ENCODE peak calls at places on chromosomes 1 and 21, in six cellular contexts. D, C, B, F, T and S are unnamed samples. For H3K4me1, the result is how much of the 10 kb centered on the place peaks cover.

GRCh38 chr1:212655668-212656440 is 43.8 kb downstream of the BATF3 start:
- DNase-seq in D (no peak), C (no peak), B (no peak), F (peak), T (peak), S (peak)

GRCh38 chr1:2854611-2855010 is 53.1 kb upstream of the TTC34 start:
- DNase-seq in D (peak), C (no peak), B (no peak), F (no peak), T (no peak), S (no peak)

GRCh38 chr1:174376030-174376429 is 71.7 kb upstream of the GPR52 start:
- DNase-seq in D (no peak), C (no peak), B (no peak), F (no peak), T (no peak), S (no peak)

GRCh38 chr1:30313176-30313575 is 410.2 kb downstream of the MATN1 start:
- DNase-seq in D (no peak), C (no peak), B (no peak), F (no peak), T (no peak), S (no peak)

GRCh38 chr1:11951901-11952300 is 17.4 kb downstream of the PLOD1 start:
- DNase-seq in D (no peak), C (no peak), B (no peak), F (no peak), T (no peak), S (no peak)

GRCh38 chr1:84758968-84759491 is 68.8 kb upstream of the SSX2IP start:
- DNase-seq in D (no peak), C (no peak), B (peak), F (no peak), T (no peak), S (peak)

GRCh38 chr1:226671268-226671667 is 67.8 kb downstream of the ITPKB start:
- DNase-seq in D (no peak), C (no peak), B (no peak), F (peak), T (no peak), S (no peak)

GRCh38 chr1:96525657-96526613 is 195.6 kb upstream of the PTBP2 start:
- DNase-seq in D (no peak), C (no peak), B (no peak), F (no peak), T (no peak), S (no peak)

DNA sequence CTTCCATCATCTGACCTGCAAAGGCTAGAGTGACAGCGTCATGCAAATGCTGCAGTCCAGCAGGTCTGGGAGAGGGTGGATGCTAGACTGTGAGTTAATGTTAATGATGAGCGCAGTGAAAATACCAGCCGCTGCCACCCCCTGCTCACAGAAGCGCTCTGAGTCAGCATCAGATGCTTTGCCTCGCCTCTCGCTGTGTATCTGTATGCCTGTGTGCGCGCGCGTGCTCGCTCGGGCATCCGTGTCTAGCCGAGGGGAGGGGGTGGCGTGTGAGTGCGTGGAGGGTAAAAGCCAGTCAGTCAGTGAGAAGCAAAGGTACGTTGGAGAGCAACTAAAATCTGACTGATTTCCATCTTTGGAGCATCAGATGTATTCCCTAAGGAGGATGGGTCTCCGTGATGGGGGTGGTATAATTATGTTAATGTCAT is 858.7 kb downstream of the USP25 start:
- DNase-seq in D (peak), C (peak), B (peak), F (peak), T (no peak), S (no peak)
- H3K4me3 ChIP-seq in D (peak), C (no peak), B (no peak), F (peak), T (no peak), S (no peak)

GRCh38 chr21:44356636-44357035 is 3.2 kb downstream of the TRPM2 start:
- DNase-seq in D (no peak), C (no peak), B (no peak), F (no peak), T (no peak), S (no peak)

GRCh38 chr21:44354001-44354405 is 582 bp downstream of the TRPM2 start:
- DNase-seq in D (no peak), C (no peak), B (peak), F (no peak), T (no peak), S (no peak)

GRCh38 chr21:44354775-44355771 is 1.7 kb downstream of the TRPM2 start:
- DNase-seq in D (no peak), C (no peak), B (no peak), F (no peak), T (no peak), S (no peak)

GRCh38 chr21:44360174-44360573 is 6.8 kb downstream of the TRPM2 start:
- DNase-seq in D (peak), C (no peak), B (no peak), F (no peak), T (no peak), S (no peak)

DNA sequence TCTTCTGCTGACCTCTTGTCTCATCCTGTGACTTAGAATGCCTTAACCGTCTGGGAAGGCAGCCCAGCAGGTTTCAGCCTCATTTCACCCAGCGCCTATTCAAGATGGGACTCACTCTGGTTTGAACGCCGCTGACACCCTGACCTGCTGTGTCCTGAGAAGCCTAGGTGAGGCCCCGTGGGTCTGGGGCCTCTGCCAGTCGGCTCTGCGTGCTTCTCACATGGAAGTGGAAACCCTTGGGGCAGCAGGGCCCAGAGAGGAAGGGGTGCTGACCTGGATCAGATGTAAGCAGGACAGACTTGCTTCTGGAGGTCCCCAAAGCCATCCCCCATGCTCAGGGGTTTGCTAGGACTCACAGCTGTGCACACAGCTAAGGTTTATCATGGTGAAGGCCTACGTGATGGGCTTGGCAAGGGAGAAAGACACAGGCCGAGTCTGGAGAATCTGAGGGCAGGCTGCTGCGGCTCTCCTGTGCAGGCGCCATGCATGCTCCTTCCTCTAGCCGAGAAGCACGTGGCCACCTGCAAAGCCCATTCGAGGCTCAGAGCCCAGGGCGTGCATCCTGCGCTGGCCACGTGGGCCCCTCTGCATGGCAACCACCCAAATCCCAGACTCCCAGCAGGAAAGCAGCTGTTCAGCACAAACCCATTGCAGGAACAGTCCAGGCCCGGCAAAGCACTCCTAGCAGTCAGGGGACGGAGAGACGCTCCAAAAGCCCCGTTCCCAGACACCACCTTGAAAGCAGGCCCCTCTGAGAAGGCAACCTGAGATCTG is 3.8 kb downstream of the TRPM2 start:
- DNase-seq in D (peak), C (no peak), B (no peak), F (no peak), T (no peak), S (no peak)
- H3K4me1 ChIP-seq in D (under half), C (under half), B (under half), F (under half), T (under half), S (under half)

GRCh38 chr1:19315378-19316206 is 3.5 kb downstream of the SLC66A1 start:
- DNase-seq in D (peak), C (no peak), B (peak), F (peak), T (no peak), S (no peak)

GRCh38 chr1:19312782-19313635 is 883 bp downstream of the SLC66A1 start:
- DNase-seq in D (no peak), C (no peak), B (no peak), F (no peak), T (no peak), S (no peak)

GRCh38 chr1:19313961-19314882 is 2.1 kb downstream of the SLC66A1 start:
- DNase-seq in D (no peak), C (no peak), B (no peak), F (no peak), T (no peak), S (no peak)

GRCh38 chr1:19311931-19312781 is at the start of the genes AKR7A2 and SLC66A1:
- DNase-seq in D (peak), C (peak), B (peak), F (peak), T (peak), S (peak)

DNA sequence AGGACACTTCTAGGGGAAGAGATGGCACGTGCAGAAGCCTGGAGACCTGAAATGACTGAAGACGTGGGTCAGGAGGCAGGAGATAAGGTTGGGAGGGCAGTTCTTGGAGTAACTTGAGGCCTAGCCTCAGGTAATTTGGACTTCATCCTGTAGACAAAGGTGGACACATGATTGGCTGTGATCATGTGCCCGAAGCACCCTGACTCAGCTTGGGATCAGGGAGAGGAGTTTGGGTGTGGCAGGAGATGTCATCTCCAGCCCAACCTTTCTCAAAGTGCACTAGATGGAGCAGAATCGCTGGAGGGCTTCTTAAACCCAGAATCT is 1.5 kb downstream of the SLC66A1 start:
- DNase-seq in D (no peak), C (no peak), B (no peak), F (peak), T (no peak), S (no peak)
- H3K4me3 ChIP-seq in D (no peak), C (no peak), B (no peak), F (no peak), T (no peak), S (no peak)

GRCh38 chr21:42666023-42666747 is 12.8 kb downstream of the PDE9A start:
- DNase-seq in D (no peak), C (no peak), B (no peak), F (peak), T (no peak), S (peak)

GRCh38 chr21:42665026-42665425 is 11.6 kb downstream of the PDE9A start:
- DNase-seq in D (no peak), C (no peak), B (no peak), F (peak), T (no peak), S (no peak)

GRCh38 chr21:42664614-42665013 is 11.2 kb downstream of the PDE9A start:
- DNase-seq in D (no peak), C (no peak), B (no peak), F (no peak), T (no peak), S (no peak)

GRCh38 chr21:42666918-42667317 is 13.5 kb downstream of the PDE9A start:
- DNase-seq in D (no peak), C (no peak), B (no peak), F (no peak), T (no peak), S (no peak)

DNA sequence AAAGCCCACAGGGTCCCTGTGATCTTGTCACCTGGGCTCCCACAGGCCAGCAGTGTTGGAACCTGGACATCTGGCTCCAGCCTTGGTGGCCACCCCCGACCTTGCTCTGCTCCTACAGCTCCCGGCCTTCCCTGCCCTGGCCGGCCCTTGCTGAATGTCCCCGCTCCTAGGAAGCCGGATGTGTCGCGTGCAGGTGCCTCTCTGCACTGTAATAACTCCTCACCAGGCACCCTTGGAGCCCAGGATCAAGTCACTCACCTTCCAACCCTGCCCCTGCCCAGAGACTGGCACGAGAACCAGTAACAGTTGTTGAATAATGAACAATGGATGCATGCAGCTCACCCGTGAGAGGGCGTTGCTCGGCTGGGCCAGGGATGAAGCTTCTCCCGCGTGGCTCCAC is 12.1 kb downstream of the PDE9A start:
- DNase-seq in D (no peak), C (no peak), B (no peak), F (no peak), T (no peak), S (no peak)
- H3K4me1 ChIP-seq in D (under half), C (under half), B (under half), F (under half), T (under half), S (under half)

GRCh38 chr1:161037661-161038522 is 872 bp downstream of the TSTD1 start:
- DNase-seq in D (no peak), C (no peak), B (peak), F (no peak), T (no peak), S (no peak)
- H3K4me3 ChIP-seq in D (peak), C (peak), B (peak), F (peak), T (peak), S (no peak)

GRCh38 chr1:89211035-89211634 is 12.4 kb upstream of the GBP4 start:
- DNase-seq in D (no peak), C (no peak), B (no peak), F (no peak), T (no peak), S (no peak)

GRCh38 chr1:89213347-89213746 is 14.6 kb upstream of the GBP4 start:
- DNase-seq in D (no peak), C (no peak), B (no peak), F (no peak), T (no peak), S (no peak)
- H3K4me1 ChIP-seq in D (under half), C (under half), B (under half), F (under half), T (under half), S (under half)

GRCh38 chr1:26922201-26922729 is 722 bp downstream of the NUDC start:
- DNase-seq in D (no peak), C (no peak), B (no peak), F (peak), T (no peak), S (no peak)

GRCh38 chr1:26922901-26923300 is 1.4 kb downstream of the NUDC start:
- DNase-seq in D (no peak), C (no peak), B (peak), F (peak), T (no peak), S (no peak)

GRCh38 chr1:26923711-26924110 is 2.2 kb downstream of the NUDC start:
- DNase-seq in D (no peak), C (no peak), B (no peak), F (peak), T (no peak), S (no peak)

GRCh38 chr1:26921462-26922200 is at the start of gene NUDC:
- DNase-seq in D (peak), C (peak), B (peak), F (peak), T (peak), S (peak)

DNA sequence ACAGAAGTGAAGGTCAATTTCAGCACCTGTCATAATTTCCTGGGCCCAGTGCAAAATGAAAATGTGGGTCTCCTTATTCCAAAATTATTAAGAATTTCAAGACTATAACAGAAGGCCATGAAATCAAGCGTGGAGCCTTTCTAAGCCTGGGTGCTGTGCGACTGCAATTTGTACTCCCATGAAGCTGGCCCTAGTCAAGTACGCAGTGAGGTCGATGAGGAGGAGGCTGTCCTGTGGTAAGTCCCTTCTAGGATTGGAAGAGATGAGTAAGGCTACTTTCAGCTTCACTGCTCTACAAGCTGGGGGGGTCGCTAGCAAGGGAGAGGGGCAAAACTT is 449 bp upstream of the NUDC start:
- DNase-seq in D (no peak), C (no peak), B (no peak), F (no peak), T (no peak), S (no peak)
- H3K4me3 ChIP-seq in D (peak), C (no peak), B (no peak), F (peak), T (peak), S (peak)

GRCh38 chr1:227729144-227729880 is 5.8 kb downstream of the JMJD4 start:
- DNase-seq in D (no peak), C (no peak), B (no peak), F (peak), T (no peak), S (no peak)

GRCh38 chr1:227731241-227731677 is 3.8 kb downstream of the JMJD4 start:
- DNase-seq in D (no peak), C (no peak), B (peak), F (no peak), T (no peak), S (no peak)

GRCh38 chr1:227730630-227731151 is 4.4 kb downstream of the JMJD4 start:
- DNase-seq in D (no peak), C (no peak), B (no peak), F (no peak), T (no peak), S (no peak)

GRCh38 chr1:227728892-227729143 is 6.3 kb downstream of the JMJD4 start:
- DNase-seq in D (no peak), C (no peak), B (no peak), F (no peak), T (no peak), S (no peak)

GRCh38 chr1:227729881-227730629 is 5.0 kb downstream of the JMJD4 start:
- DNase-seq in D (no peak), C (peak), B (peak), F (peak), T (peak), S (peak)
- H3K4me1 ChIP-seq in D (under half), C (under half), B (half or more), F (under half), T (under half), S (under half)